ENCODE peak calls at places on chromosomes 6 and 20, in seven cellular contexts. One of them, this sample, is unnamed.

GRCh38 chr20:50957798-50958732 is at the start of gene DPM1:
- DNase-seq in A549: peak
- DNase-seq in upper lobe of left lung: peak
- DNase-seq in IMR-90: peak
- DNase-seq in fibroblast of mammary gland: peak
- DNase-seq in lung: peak
- DNase-seq in endodermal cell: peak
- DNase-seq in this sample: peak

GRCh38 chr6:133184798-133185380 is 56.3 kb upstream of the EYA4 start:
- DNase-seq in A549: peak
- DNase-seq in upper lobe of left lung: no peak
- DNase-seq in IMR-90: peak
- DNase-seq in fibroblast of mammary gland: peak
- DNase-seq in lung: no peak
- DNase-seq in endodermal cell: no peak
- DNase-seq in this sample: peak

GRCh38 chr6:137717074-137718073 is 149.7 kb upstream of the TNFAIP3 start:
- DNase-seq in A549: no peak
- DNase-seq in upper lobe of left lung: no peak
- DNase-seq in IMR-90: no peak
- DNase-seq in fibroblast of mammary gland: no peak
- DNase-seq in lung: no peak
- DNase-seq in endodermal cell: no peak
- DNase-seq in this sample: no peak

GRCh38 chr6:15213838-15214398 is 32.0 kb upstream of the JARID2 start:
- DNase-seq in A549: no peak
- DNase-seq in upper lobe of left lung: no peak
- DNase-seq in IMR-90: no peak
- DNase-seq in fibroblast of mammary gland: no peak
- DNase-seq in lung: no peak
- DNase-seq in endodermal cell: no peak
- DNase-seq in this sample: no peak

GRCh38 chr6:12062605-12063004 is 50.5 kb downstream of the HIVEP1 start:
- DNase-seq in A549: no peak
- DNase-seq in upper lobe of left lung: no peak
- DNase-seq in IMR-90: no peak
- DNase-seq in fibroblast of mammary gland: no peak
- DNase-seq in lung: no peak
- DNase-seq in endodermal cell: no peak
- DNase-seq in this sample: no peak

GRCh38 chr20:50735813-50736212 is 4.4 kb downstream of the PARD6B start:
- DNase-seq in A549: no peak
- DNase-seq in upper lobe of left lung: no peak
- DNase-seq in IMR-90: no peak
- DNase-seq in fibroblast of mammary gland: no peak
- DNase-seq in lung: no peak
- DNase-seq in endodermal cell: no peak
- DNase-seq in this sample: no peak

GRCh38 chr20:309306-309840 is 12.0 kb downstream of the ZCCHC3 start:
- DNase-seq in A549: no peak
- DNase-seq in upper lobe of left lung: no peak
- DNase-seq in IMR-90: peak
- DNase-seq in fibroblast of mammary gland: peak
- DNase-seq in lung: no peak
- DNase-seq in endodermal cell: no peak
- DNase-seq in this sample: peak

GRCh38 chr20:19431906-19432305 is 219.5 kb downstream of the SLC24A3 start:
- DNase-seq in A549: no peak
- DNase-seq in upper lobe of left lung: no peak
- DNase-seq in IMR-90: no peak
- DNase-seq in fibroblast of mammary gland: no peak
- DNase-seq in lung: no peak
- DNase-seq in endodermal cell: no peak
- DNase-seq in this sample: no peak

GRCh38 chr20:20603339-20603990 is 109.0 kb downstream of the RALGAPA2 start:
- DNase-seq in A549: no peak
- DNase-seq in upper lobe of left lung: no peak
- DNase-seq in IMR-90: no peak
- DNase-seq in fibroblast of mammary gland: no peak
- DNase-seq in lung: no peak
- DNase-seq in endodermal cell: peak
- DNase-seq in this sample: no peak

GRCh38 chr6:90375681-90376439 is 79.2 kb upstream of the BACH2 start:
- DNase-seq in A549: no peak
- DNase-seq in upper lobe of left lung: no peak
- DNase-seq in IMR-90: peak
- DNase-seq in fibroblast of mammary gland: peak
- DNase-seq in lung: no peak
- DNase-seq in endodermal cell: no peak
- DNase-seq in this sample: peak

GRCh38 chr6:34514593-34515472 is 41.3 kb downstream of the SPDEF start:
- DNase-seq in A549: no peak
- DNase-seq in upper lobe of left lung: peak
- DNase-seq in IMR-90: peak
- DNase-seq in fibroblast of mammary gland: peak
- DNase-seq in lung: no peak
- DNase-seq in endodermal cell: peak
- DNase-seq in this sample: peak

GRCh38 chr6:162798546-162798945 is 70.8 kb downstream of the PACRG start:
- DNase-seq in A549: no peak
- DNase-seq in upper lobe of left lung: no peak
- DNase-seq in IMR-90: no peak
- DNase-seq in fibroblast of mammary gland: peak
- DNase-seq in lung: no peak
- DNase-seq in endodermal cell: no peak
- DNase-seq in this sample: no peak

GRCh38 chr6:158475344-158476302 is 84.3 kb upstream of the TMEM181 start:
- DNase-seq in A549: peak
- DNase-seq in upper lobe of left lung: no peak
- DNase-seq in IMR-90: peak
- DNase-seq in fibroblast of mammary gland: peak
- DNase-seq in lung: no peak
- DNase-seq in endodermal cell: no peak
- DNase-seq in this sample: peak

GRCh38 chr20:39676857-39677351 is 714.8 kb downstream of the DHX35 start:
- DNase-seq in A549: no peak
- DNase-seq in upper lobe of left lung: no peak
- DNase-seq in IMR-90: peak
- DNase-seq in fibroblast of mammary gland: no peak
- DNase-seq in lung: no peak
- DNase-seq in endodermal cell: no peak
- DNase-seq in this sample: peak

GRCh38 chr20:38159539-38159938 is 5.5 kb downstream of the TGM2 start:
- DNase-seq in A549: no peak
- DNase-seq in upper lobe of left lung: no peak
- DNase-seq in IMR-90: no peak
- DNase-seq in fibroblast of mammary gland: no peak
- DNase-seq in lung: no peak
- DNase-seq in endodermal cell: no peak
- DNase-seq in this sample: no peak

GRCh38 chr20:49276895-49277785 is 717 bp downstream of the ZNFX1 start:
- DNase-seq in A549: no peak
- DNase-seq in upper lobe of left lung: peak
- DNase-seq in IMR-90: no peak
- DNase-seq in fibroblast of mammary gland: no peak
- DNase-seq in lung: peak
- DNase-seq in endodermal cell: peak
- DNase-seq in this sample: no peak

GRCh38 chr6:28742668-28743270 is 181.0 kb downstream of the TRIM27 start:
- DNase-seq in A549: peak
- DNase-seq in upper lobe of left lung: no peak
- DNase-seq in IMR-90: peak
- DNase-seq in fibroblast of mammary gland: peak
- DNase-seq in lung: no peak
- DNase-seq in endodermal cell: peak
- DNase-seq in this sample: peak

GRCh38 chr6:167676666-167677421 is 149.9 kb upstream of the AFDN start:
- DNase-seq in A549: no peak
- DNase-seq in upper lobe of left lung: no peak
- DNase-seq in IMR-90: no peak
- DNase-seq in fibroblast of mammary gland: peak
- DNase-seq in lung: no peak
- DNase-seq in endodermal cell: peak
- DNase-seq in this sample: peak

GRCh38 chr20:45014671-45015415 is 48.5 kb downstream of the STK4 start:
- DNase-seq in A549: no peak
- DNase-seq in upper lobe of left lung: no peak
- DNase-seq in IMR-90: peak
- DNase-seq in fibroblast of mammary gland: peak
- DNase-seq in lung: no peak
- DNase-seq in endodermal cell: no peak
- DNase-seq in this sample: peak

GRCh38 chr20:30513050-30513628 is 744.3 kb upstream of the DEFB115 start:
- DNase-seq in A549: no peak
- DNase-seq in upper lobe of left lung: peak
- DNase-seq in IMR-90: no peak
- DNase-seq in fibroblast of mammary gland: no peak
- DNase-seq in lung: no peak
- DNase-seq in endodermal cell: no peak
- DNase-seq in this sample: no peak

GRCh38 chr6:10720229-10720959 is 2.5 kb upstream of the TMEM14C start:
- DNase-seq in A549: no peak
- DNase-seq in upper lobe of left lung: peak
- DNase-seq in IMR-90: peak
- DNase-seq in fibroblast of mammary gland: peak
- DNase-seq in lung: peak
- DNase-seq in endodermal cell: no peak
- DNase-seq in this sample: no peak

GRCh38 chr6:30678964-30679726 is 6.3 kb upstream of the DHX16 start:
- DNase-seq in A549: peak
- DNase-seq in upper lobe of left lung: peak
- DNase-seq in IMR-90: peak
- DNase-seq in fibroblast of mammary gland: peak
- DNase-seq in lung: peak
- DNase-seq in endodermal cell: peak
- DNase-seq in this sample: peak
- H3K4me3 ChIP-seq in A549: peak
- H3K4me3 ChIP-seq in upper lobe of left lung: peak
- H3K4me3 ChIP-seq in IMR-90: no peak
- H3K4me3 ChIP-seq in fibroblast of mammary gland: peak
- H3K4me3 ChIP-seq in lung: peak
- H3K4me3 ChIP-seq in endodermal cell: peak
- H3K4me3 ChIP-seq in this sample: peak

DNA sequence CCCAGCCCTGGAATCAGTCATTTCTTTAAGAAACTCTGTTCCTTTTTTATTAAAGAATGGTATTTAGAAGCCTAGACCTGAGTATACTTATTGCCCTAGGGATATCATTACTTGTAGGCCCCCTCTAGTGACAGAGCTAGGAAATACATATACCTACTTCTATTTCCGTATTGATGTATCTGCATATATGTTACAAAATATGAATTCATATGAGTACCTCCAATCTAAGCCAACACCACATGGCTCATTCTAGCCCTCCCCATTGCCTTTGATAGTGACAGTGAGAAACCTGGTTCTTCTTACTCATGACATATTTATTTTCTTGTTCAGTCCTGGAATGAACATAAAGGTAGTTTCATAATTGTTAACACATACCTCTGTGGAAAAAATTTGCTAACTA is 137.2 kb downstream of the FARS2 start:
- DNase-seq in A549: peak
- DNase-seq in upper lobe of left lung: no peak
- DNase-seq in IMR-90: peak
- DNase-seq in fibroblast of mammary gland: peak
- DNase-seq in lung: no peak
- DNase-seq in endodermal cell: no peak
- DNase-seq in this sample: peak
- TF ChIP-seq CTCF in A549: peak
- TF ChIP-seq CTCF in upper lobe of left lung: peak
- TF ChIP-seq CTCF in IMR-90: peak
- TF ChIP-seq CTCF in fibroblast of mammary gland: peak
- TF ChIP-seq CTCF in lung: no peak
- TF ChIP-seq CTCF in endodermal cell: peak
- TF ChIP-seq CTCF in this sample: peak

GRCh38 chr6:106630366-106630765 is 988 bp downstream of the QRSL1 start:
- DNase-seq in A549: no peak
- DNase-seq in upper lobe of left lung: no peak
- DNase-seq in IMR-90: no peak
- DNase-seq in fibroblast of mammary gland: no peak
- DNase-seq in lung: no peak
- DNase-seq in endodermal cell: no peak
- DNase-seq in this sample: no peak
- H3K4me3 ChIP-seq in A549: peak
- H3K4me3 ChIP-seq in upper lobe of left lung: peak
- H3K4me3 ChIP-seq in IMR-90: peak
- H3K4me3 ChIP-seq in fibroblast of mammary gland: peak
- H3K4me3 ChIP-seq in lung: no peak
- H3K4me3 ChIP-seq in endodermal cell: peak
- H3K4me3 ChIP-seq in this sample: peak

DNA sequence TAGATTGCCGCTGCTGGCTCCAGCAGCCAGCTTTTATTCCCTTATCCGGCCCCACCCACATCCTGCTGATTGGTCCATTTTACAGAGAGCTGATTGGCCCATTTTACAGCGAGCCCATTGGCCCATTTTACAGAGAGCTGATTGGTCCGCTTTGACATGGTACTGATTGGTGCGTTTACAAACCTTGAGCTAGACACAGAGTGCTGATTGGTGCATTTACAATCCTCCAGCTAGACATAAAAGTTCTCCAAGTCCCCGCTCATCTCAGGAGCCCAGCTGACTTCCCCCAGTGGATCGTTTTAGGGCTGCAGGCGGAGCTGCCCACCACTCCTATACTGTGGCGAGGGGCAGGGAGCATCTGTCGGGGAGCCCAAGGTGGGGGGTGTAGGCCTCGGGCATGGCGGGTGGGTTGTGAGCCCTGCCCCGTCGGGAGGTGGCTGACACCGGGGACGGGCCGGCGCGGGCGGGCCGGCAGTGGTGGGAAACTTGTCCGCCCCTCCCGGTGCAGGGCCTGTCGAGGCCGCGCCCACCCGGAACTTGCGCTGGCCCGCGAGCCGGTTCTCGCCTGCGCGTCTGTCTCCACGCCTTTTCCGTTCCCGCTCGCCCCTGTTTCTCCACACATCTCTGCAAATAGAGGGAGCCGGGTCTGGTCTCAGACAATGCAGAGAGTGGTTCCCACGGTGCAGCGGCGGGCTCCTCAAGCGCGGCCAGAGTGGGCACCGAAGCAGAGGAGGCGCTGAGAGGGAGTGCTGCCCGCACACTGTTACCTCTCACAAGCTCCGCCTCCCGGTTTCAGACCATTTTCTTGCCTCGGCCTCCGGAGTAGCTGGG is 86.1 kb upstream of the STMND1 start:
- DNase-seq in A549: no peak
- DNase-seq in upper lobe of left lung: peak
- DNase-seq in IMR-90: no peak
- DNase-seq in fibroblast of mammary gland: no peak
- DNase-seq in lung: peak
- DNase-seq in endodermal cell: no peak
- DNase-seq in this sample: peak
- TF ChIP-seq CTCF in A549: no peak
- TF ChIP-seq CTCF in upper lobe of left lung: no peak
- TF ChIP-seq CTCF in IMR-90: no peak
- TF ChIP-seq CTCF in fibroblast of mammary gland: no peak
- TF ChIP-seq CTCF in lung: no peak
- TF ChIP-seq CTCF in endodermal cell: peak
- TF ChIP-seq CTCF in this sample: no peak

DNA sequence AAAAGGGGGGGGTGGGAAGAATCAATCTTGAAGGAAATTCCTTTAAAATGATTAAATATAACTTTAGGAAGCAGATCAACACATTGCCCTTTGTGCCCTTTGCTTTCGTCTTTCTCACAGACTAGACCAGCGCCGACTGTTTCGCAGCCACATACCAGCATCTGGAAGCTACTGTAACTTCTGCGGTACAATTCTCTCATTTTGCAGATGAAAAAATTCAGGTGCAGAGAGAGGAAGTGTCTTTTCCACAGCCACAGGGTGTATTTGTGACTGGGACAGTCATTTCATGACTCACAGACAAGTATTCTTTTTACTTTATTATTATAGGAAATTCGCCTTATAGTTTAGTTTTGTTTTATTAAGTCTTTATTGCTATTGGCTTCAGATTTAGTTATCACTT is 84.2 kb downstream of the UST start:
- DNase-seq in A549: no peak
- DNase-seq in upper lobe of left lung: no peak
- DNase-seq in IMR-90: no peak
- DNase-seq in fibroblast of mammary gland: no peak
- DNase-seq in lung: no peak
- DNase-seq in endodermal cell: no peak
- DNase-seq in this sample: no peak
- H3K4me3 ChIP-seq in A549: no peak
- H3K4me3 ChIP-seq in upper lobe of left lung: no peak
- H3K4me3 ChIP-seq in IMR-90: no peak
- H3K4me3 ChIP-seq in fibroblast of mammary gland: no peak
- H3K4me3 ChIP-seq in lung: no peak
- H3K4me3 ChIP-seq in endodermal cell: no peak
- H3K4me3 ChIP-seq in this sample: no peak

This sample was measured in fibroblast of pulmonary artery.